ENCODE peak calls at places on chromosomes 2 and 18, in five cellular contexts. N is fibroblast of lung, P is HFFc6, O is omental fat pad, D is WERI-Rb-1. Z is an unnamed sample.

GRCh38 chr2:39050109-39050508 is 70.7 kb downstream of the SOS1 start:
- DNase-seq in N (peak), P (peak), O (no peak), D (no peak), Z (no peak)

GRCh38 chr2:192267484-192267883 is 72.8 kb upstream of the TMEFF2 start:
- DNase-seq in N (peak), P (peak), O (no peak), D (no peak), Z (no peak)

GRCh38 chr18:79337620-79338019 is 58.1 kb upstream of the NFATC1 start:
- DNase-seq in N (no peak), P (no peak), O (no peak), D (no peak), Z (no peak)

GRCh38 chr2:212484563-212485080 is 54.0 kb downstream of the ERBB4 start:
- DNase-seq in N (peak), P (no peak), O (no peak), D (no peak), Z (no peak)

GRCh38 chr2:190649035-190649797 is at the start of gene NAB1:
- DNase-seq in N (peak), P (no peak), O (no peak), D (peak), Z (peak)

GRCh38 chr2:152486048-152486736 is 151.2 kb downstream of the FMNL2 start:
- DNase-seq in N (no peak), P (no peak), O (no peak), D (no peak), Z (no peak)

GRCh38 chr2:36413218-36413617 is 57.6 kb downstream of the CRIM1 start:
- DNase-seq in N (peak), P (no peak), O (no peak), D (no peak), Z (no peak)

GRCh38 chr18:49562481-49563129 is 748 bp downstream of the LIPG start:
- DNase-seq in N (peak), P (no peak), O (no peak), D (no peak), Z (peak)

GRCh38 chr18:57819671-57820460 is 16.8 kb upstream of the ATP8B1 start:
- DNase-seq in N (peak), P (peak), O (no peak), D (peak), Z (no peak)

DNA sequence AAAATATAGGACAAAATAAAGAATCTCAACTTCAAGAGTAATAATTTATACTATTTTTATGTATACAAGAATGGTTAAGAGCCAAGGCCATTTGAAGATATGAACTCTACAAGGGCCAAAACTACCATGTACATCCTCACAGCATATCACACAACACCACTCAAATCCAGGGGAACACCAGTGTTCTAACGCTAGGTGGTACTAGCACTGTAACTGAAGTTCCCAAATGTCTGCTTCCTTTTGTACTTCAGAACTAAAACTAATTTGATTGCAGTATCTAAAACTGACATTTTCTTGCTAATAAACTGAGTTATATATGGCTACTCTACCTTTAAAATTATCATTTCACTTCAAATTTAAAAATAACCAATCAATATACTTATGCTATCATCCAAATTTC is 47.0 kb downstream of the REV1 start:
- DNase-seq in N (no peak), P (no peak), O (no peak), D (no peak), Z (no peak)
- TF ChIP-seq CTCF in N (peak), P (no peak), O (no peak), D (no peak), Z (no peak)

GRCh38 chr2:72144746-72145657 is 2.7 kb downstream of the CYP26B1 start:
- DNase-seq in N (no peak), P (no peak), O (peak), D (peak), Z (peak)

GRCh38 chr2:72144412-72144745 is 3.3 kb downstream of the CYP26B1 start:
- DNase-seq in N (no peak), P (no peak), O (peak), D (no peak), Z (no peak)

GRCh38 chr2:72142743-72143440 is 4.8 kb downstream of the CYP26B1 start:
- DNase-seq in N (no peak), P (no peak), O (peak), D (peak), Z (peak)

GRCh38 chr2:72141881-72142742 is 5.5 kb downstream of the CYP26B1 start:
- DNase-seq in N (no peak), P (no peak), O (peak), D (peak), Z (no peak)

GRCh38 chr2:72143441-72144356 is 4.0 kb downstream of the CYP26B1 start:
- DNase-seq in N (no peak), P (no peak), O (peak), D (peak), Z (peak)
- TF ChIP-seq CTCF in N (no peak), P (no peak), O (no peak), D (no peak), Z (no peak)

GRCh38 chr2:96413067-96413722 is 77.6 kb downstream of the NCAPH start:
- DNase-seq in N (peak), P (no peak), O (no peak), D (no peak), Z (no peak)
- TF ChIP-seq CTCF in N (no peak), P (no peak), O (no peak), D (no peak), Z (no peak)

DNA sequence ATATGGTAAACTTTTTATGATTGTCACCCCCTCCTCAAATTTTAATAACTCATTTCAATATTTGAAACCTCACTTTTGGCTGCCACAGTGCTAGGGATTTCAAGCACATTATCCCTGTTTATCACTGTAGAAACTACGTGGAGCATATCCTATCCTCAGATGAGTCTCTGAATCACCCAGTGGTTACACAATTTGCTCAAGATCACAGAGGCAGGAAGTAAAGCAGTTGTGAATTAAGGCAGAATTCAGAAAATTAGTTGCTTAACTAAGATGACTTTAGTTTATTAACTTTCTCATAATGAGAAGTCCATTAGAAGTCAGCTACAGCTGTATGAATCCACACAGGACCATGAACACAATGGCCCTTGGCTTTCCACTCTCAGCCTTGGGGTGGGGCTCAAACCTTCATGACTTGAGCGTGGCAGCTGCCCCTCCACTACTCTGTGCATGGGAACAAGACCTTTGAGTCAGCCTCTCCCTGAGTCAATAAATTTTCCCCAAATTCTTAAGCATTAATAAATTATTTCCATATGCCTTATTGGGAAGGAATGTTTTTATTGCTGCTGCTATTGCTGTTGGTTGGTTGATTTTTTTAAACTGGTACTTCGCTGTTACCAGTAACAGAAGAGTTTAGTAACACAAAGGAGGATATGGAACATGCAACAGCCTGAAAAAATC is 369.0 kb downstream of the CBLN2 start:
- DNase-seq in N (no peak), P (no peak), O (no peak), D (no peak), Z (no peak)
- TF ChIP-seq CTCF in N (no peak), P (no peak), O (no peak), D (no peak), Z (no peak)

GRCh38 chr2:66445781-66446177 is 10.9 kb downstream of the MEIS1 start:
- DNase-seq in N (no peak), P (no peak), O (no peak), D (no peak), Z (peak)
- TF ChIP-seq CTCF in N (no peak), P (peak), O (no peak), D (no peak), Z (no peak)

GRCh38 chr2:117982376-117983033 is 31.4 kb downstream of the CCDC93 start:
- DNase-seq in N (no peak), P (no peak), O (no peak), D (no peak), Z (no peak)
- TF ChIP-seq CTCF in N (no peak), P (peak), O (no peak), D (no peak), Z (no peak)

GRCh38 chr18:59547691-59548182 is 149.5 kb downstream of the CCBE1 start:
- DNase-seq in N (peak), P (peak), O (no peak), D (no peak), Z (no peak)
- TF ChIP-seq CTCF in N (no peak), P (peak), O (no peak), D (no peak), Z (no peak)

GRCh38 chr2:42042956-42043355 is 4.9 kb upstream of the PKDCC start:
- DNase-seq in N (no peak), P (no peak), O (no peak), D (no peak), Z (no peak)

GRCh38 chr2:42044939-42045338 is 2.9 kb upstream of the PKDCC start:
- DNase-seq in N (no peak), P (no peak), O (no peak), D (no peak), Z (no peak)

GRCh38 chr2:42043789-42044394 is 3.9 kb upstream of the PKDCC start:
- DNase-seq in N (no peak), P (no peak), O (no peak), D (no peak), Z (no peak)

GRCh38 chr2:42040643-42041277 is 7.1 kb upstream of the PKDCC start:
- DNase-seq in N (no peak), P (no peak), O (no peak), D (peak), Z (no peak)

DNA sequence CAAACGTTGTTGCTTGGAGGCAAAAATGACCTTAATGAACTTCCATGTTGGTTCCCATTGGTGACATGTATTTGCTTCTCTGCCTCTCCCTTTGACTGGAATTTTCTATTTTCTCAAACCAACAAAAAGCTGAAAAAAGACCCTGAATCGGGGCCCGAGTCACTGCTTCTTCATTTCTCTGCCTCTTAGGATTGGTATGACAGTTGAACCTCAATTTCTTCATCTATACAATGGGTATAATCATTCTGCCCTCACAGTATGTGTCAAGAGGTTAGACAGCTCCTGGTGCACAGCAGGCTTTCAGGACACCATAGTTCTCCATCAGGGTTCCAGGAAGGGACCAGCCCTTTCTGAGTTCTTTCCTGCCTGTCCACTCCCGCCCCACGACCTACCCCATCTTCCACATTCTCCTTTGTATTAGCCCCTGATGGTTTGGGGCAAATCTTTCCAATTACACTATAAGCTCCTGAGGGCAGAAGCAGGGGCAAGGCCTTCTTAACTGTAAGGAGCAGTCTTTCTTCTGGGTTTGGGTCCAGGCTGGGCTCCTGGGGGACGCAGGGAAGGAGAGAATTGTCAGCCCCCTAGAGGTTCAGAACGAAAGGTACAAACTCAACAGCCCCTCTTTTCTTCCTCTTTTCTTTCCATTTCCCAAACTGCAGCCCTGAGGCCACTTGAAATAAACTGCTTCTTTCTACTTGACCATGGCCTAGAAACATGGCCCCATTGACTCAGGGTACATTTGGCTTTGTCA is 6.3 kb upstream of the PKDCC start:
- DNase-seq in N (no peak), P (no peak), O (no peak), D (no peak), Z (no peak)
- TF ChIP-seq CTCF in N (no peak), P (no peak), O (no peak), D (no peak), Z (no peak)

GRCh38 chr2:20423847-20424246 is 23.0 kb upstream of the RHOB start:
- DNase-seq in N (no peak), P (no peak), O (no peak), D (peak), Z (no peak)

GRCh38 chr2:20421988-20422678 is 24.7 kb upstream of the RHOB start:
- DNase-seq in N (peak), P (peak), O (no peak), D (peak), Z (no peak)

GRCh38 chr2:20421336-20421987 is 25.4 kb upstream of the RHOB start:
- DNase-seq in N (no peak), P (no peak), O (no peak), D (peak), Z (no peak)

GRCh38 chr2:20423376-20423775 is 23.5 kb upstream of the RHOB start:
- DNase-seq in N (no peak), P (no peak), O (no peak), D (no peak), Z (no peak)

DNA sequence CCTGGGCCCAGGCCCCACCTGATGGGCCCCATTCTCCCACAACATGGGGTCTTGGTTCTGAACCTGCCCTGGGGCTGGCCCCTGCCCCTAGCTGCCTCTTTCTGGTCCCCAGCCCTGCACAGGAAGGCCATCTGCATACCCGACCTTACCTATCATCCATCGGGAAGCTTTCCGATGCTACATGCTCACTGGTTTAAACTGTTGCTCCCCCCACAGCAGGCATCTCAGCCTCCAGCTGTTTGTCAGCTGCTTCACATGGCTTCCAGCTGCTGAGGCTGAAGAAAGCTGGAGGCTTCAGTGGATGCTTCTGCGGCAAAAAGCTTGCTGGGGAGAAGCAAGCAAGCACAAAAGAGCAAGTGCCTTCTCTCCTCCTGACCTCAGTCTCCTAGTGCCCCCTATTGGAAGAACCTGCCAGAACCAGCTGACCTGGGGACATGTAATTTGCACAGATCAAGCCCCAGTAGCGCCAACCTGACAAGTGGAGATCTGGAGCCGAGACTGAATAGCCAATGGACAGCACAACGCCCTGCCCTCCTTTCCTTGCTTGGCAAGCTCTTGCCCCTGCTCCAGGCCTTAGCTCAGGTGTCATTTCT is 24.1 kb upstream of the RHOB start:
- DNase-seq in N (no peak), P (no peak), O (no peak), D (peak), Z (no peak)
- TF ChIP-seq CTCF in N (peak), P (peak), O (no peak), D (peak), Z (no peak)

GRCh38 chr2:60536716-60537115 is 16.7 kb downstream of the BCL11A start:
- DNase-seq in N (no peak), P (no peak), O (no peak), D (no peak), Z (no peak)
- TF ChIP-seq CTCF in N (no peak), P (no peak), O (no peak), D (no peak), Z (no peak)